ENCODE peak calls at places on chromosomes 5 and 9, in nine cellular contexts. T, F, E, D, H, M, A, K and Q are unnamed samples.

GRCh38 chr5:180135128-180135955 is 63.8 kb upstream of the RNF130 start:
- DNase-seq in T (no peak), F (no peak), E (no peak), D (peak; percentile 39), H (no peak), M (no peak), A (peak; percentile 46), K (peak; percentile 53), Q (no peak)

GRCh38 chr5:175711031-175711430 is 53.2 kb downstream of the HRH2 start:
- DNase-seq in T (no peak), F (no peak), E (no peak), D (no peak), H (no peak), M (no peak), A (no peak), K (no peak), Q (no peak)

GRCh38 chr5:172463031-172463430 is 8.7 kb upstream of the SH3PXD2B start:
- DNase-seq in T (no peak), F (no peak), E (no peak), D (no peak), H (no peak), M (no peak), A (no peak), K (no peak), Q (no peak)

GRCh38 chr5:74017112-74017511 is 391.1 kb downstream of the ARHGEF28 start:
- DNase-seq in T (no peak), F (no peak), E (no peak), D (no peak), H (no peak), M (no peak), A (no peak), K (no peak), Q (no peak)

GRCh38 chr9:112439171-112439570 is 47.5 kb upstream of the KIAA1958 start:
- DNase-seq in T (no peak), F (no peak), E (no peak), D (no peak), H (no peak), M (no peak), A (no peak), K (no peak), Q (no peak)

GRCh38 chr5:8700691-8701090 is 831.7 kb downstream of the MTRR start:
- DNase-seq in T (no peak), F (no peak), E (no peak), D (no peak), H (no peak), M (no peak), A (no peak), K (no peak), Q (no peak)

GRCh38 chr9:5549671-5550650 is 39.6 kb downstream of the PDCD1LG2 start:
- DNase-seq in T (no peak), F (no peak), E (no peak), D (peak; percentile 51), H (no peak), M (peak; percentile 26), A (no peak), K (no peak), Q (no peak)

GRCh38 chr5:41527201-41527779 is 16.9 kb upstream of the PLCXD3 start:
- DNase-seq in T (no peak), F (no peak), E (no peak), D (peak; percentile 96), H (peak; percentile 59), M (peak; percentile 44), A (no peak), K (no peak), Q (no peak)

GRCh38 chr5:178525906-178526732 is 64.1 kb downstream of the COL23A1 start:
- DNase-seq in T (no peak), F (no peak), E (no peak), D (no peak), H (no peak), M (no peak), A (no peak), K (no peak), Q (no peak)

GRCh38 chr9:132670816-132671371 is 630 bp downstream of the GTF3C4 start:
- DNase-seq in T (peak; percentile 65), F (no peak), E (peak; percentile 45), D (peak; percentile 26), H (no peak), M (peak; percentile 26), A (peak; percentile 71), K (peak; percentile 84), Q (peak; percentile 54)

GRCh38 chr5:152912924-152913323 is 507.8 kb upstream of the NMUR2 start:
- DNase-seq in T (no peak), F (no peak), E (no peak), D (no peak), H (no peak), M (no peak), A (no peak), K (no peak), Q (no peak)

GRCh38 chr9:76257224-76257794 is 136.9 kb downstream of the RFK start:
- DNase-seq in T (no peak), F (no peak), E (no peak), D (no peak), H (no peak), M (no peak), A (no peak), K (no peak), Q (peak; percentile 59)

GRCh38 chr9:124371183-124371582 is 44.1 kb downstream of the PSMB7 start:
- DNase-seq in T (no peak), F (no peak), E (no peak), D (peak; percentile 75), H (no peak), M (no peak), A (no peak), K (no peak), Q (no peak)

GRCh38 chr9:81522721-81523551 is 166.4 kb downstream of the TLE1 start:
- DNase-seq in T (peak; percentile 38), F (no peak), E (no peak), D (peak; percentile 83), H (no peak), M (peak; percentile 57), A (no peak), K (no peak), Q (no peak)

GRCh38 chr9:109467936-109468335 is 30.2 kb downstream of the PTPN3 start:
- DNase-seq in T (no peak), F (no peak), E (no peak), D (no peak), H (no peak), M (no peak), A (no peak), K (no peak), Q (no peak)

GRCh38 chr5:5231576-5231975 is 91.4 kb downstream of the ADAMTS16 start:
- DNase-seq in T (no peak), F (no peak), E (no peak), D (no peak), H (no peak), M (no peak), A (no peak), K (no peak), Q (no peak)

GRCh38 chr5:57735754-57736153 is 253.1 kb upstream of the ACTBL2 start:
- DNase-seq in T (no peak), F (no peak), E (no peak), D (peak; percentile 87), H (no peak), M (peak; percentile 42), A (no peak), K (no peak), Q (no peak)

GRCh38 chr9:93061791-93062299 is 3.3 kb downstream of the SUSD3 start:
- DNase-seq in T (peak; percentile 56), F (no peak), E (peak; percentile 51), D (no peak), H (no peak), M (no peak), A (peak; percentile 84), K (peak; percentile 74), Q (no peak)

GRCh38 chr5:54736003-54736797 is 218.6 kb downstream of the SNX18 start:
- DNase-seq in T (no peak), F (no peak), E (no peak), D (no peak), H (no peak), M (no peak), A (no peak), K (no peak), Q (no peak)

GRCh38 chr9:114924327-114924726 is 6.1 kb downstream of the TNFSF8 start:
- DNase-seq in T (no peak), F (no peak), E (no peak), D (no peak), H (no peak), M (no peak), A (no peak), K (no peak), Q (no peak)

GRCh38 chr5:36457511-36458260 is 148.7 kb upstream of the SLC1A3 start:
- DNase-seq in T (no peak), F (no peak), E (no peak), D (peak; percentile 41), H (no peak), M (no peak), A (no peak), K (no peak), Q (no peak)

GRCh38 chr5:132812123-132812948 is 766 bp upstream of the SOWAHA start:
- DNase-seq in T (no peak), F (no peak), E (no peak), D (no peak), H (no peak), M (no peak), A (no peak), K (no peak), Q (no peak)

GRCh38 chr5:126594077-126594476 is 942 bp downstream of the ALDH7A1 start:
- DNase-seq in T (no peak), F (no peak), E (no peak), D (peak; percentile 15), H (no peak), M (no peak), A (no peak), K (no peak), Q (no peak)

GRCh38 chr9:112664541-112664940 is 53.4 kb downstream of the INIP start:
- DNase-seq in T (no peak), F (no peak), E (no peak), D (no peak), H (no peak), M (peak; percentile 52), A (no peak), K (no peak), Q (no peak)

GRCh38 chr5:177132504-177133118 is 962 bp upstream of the NSD1 start:
- DNase-seq in T (no peak), F (no peak), E (peak; percentile 50), D (peak; percentile 43), H (no peak), M (no peak), A (peak; percentile 86), K (peak; percentile 78), Q (peak; percentile 69)

GRCh38 chr5:19270153-19270552 is 717.8 kb downstream of the CDH18 start:
- DNase-seq in T (no peak), F (no peak), E (no peak), D (no peak), H (no peak), M (no peak), A (no peak), K (no peak), Q (no peak)

GRCh38 chr5:14244721-14245518 is 101.8 kb downstream of the TRIO start:
- DNase-seq in T (no peak), F (no peak), E (no peak), D (peak; percentile 80), H (no peak), M (no peak), A (no peak), K (no peak), Q (no peak)

GRCh38 chr5:171307843-171308452 is 1.1 kb upstream of the TLX3 start:
- DNase-seq in T (no peak), F (no peak), E (no peak), D (no peak), H (no peak), M (no peak), A (peak; percentile 63), K (no peak), Q (no peak)

GRCh38 chr5:66307647-66308257 is 163.7 kb downstream of the SREK1 start:
- DNase-seq in T (peak; percentile 53), F (no peak), E (no peak), D (peak; percentile 85), H (no peak), M (peak; percentile 40), A (no peak), K (no peak), Q (no peak)

GRCh38 chr9:20351715-20352114 is 270.6 kb downstream of the MLLT3 start:
- DNase-seq in T (no peak), F (no peak), E (no peak), D (no peak), H (no peak), M (no peak), A (no peak), K (no peak), Q (no peak)

GRCh38 chr5:18314192-18314778 is 680.0 kb downstream of the TAF11L14 start:
- DNase-seq in T (peak; percentile 25), F (no peak), E (no peak), D (peak; percentile 54), H (no peak), M (peak; percentile 7), A (no peak), K (no peak), Q (no peak)